ENCODE peak calls at places on chromosomes 11 and 22, in eight cellular contexts. G is AG10803, D is cardiac muscle cell, W is lower lobe of right lung, Y is MM.1S, K is BE2C, Q is ovary, N is lung. U is an unnamed sample.

GRCh38 chr11:19437760-19438159 is 197.0 kb upstream of the E2F8 start:
- DNase-seq in G (peak; percentile 74), D (peak; percentile 69), W (no peak), Y (no peak), K (no peak), Q (no peak), N (no peak), U (no peak)

GRCh38 chr11:133911169-133911568 is 45.6 kb downstream of the IGSF9B start:
- DNase-seq in G (no peak), D (no peak), W (peak; percentile 11), Y (no peak), K (no peak), Q (no peak), N (no peak), U (no peak)

GRCh38 chr11:35583126-35583525 is 35.1 kb upstream of the FJX1 start:
- DNase-seq in G (peak; percentile 79), D (peak; percentile 39), W (no peak), Y (no peak), K (no peak), Q (no peak), N (no peak), U (no peak)

GRCh38 chr11:102580185-102580951 is 44.8 kb downstream of the MMP20 start:
- DNase-seq in G (no peak), D (no peak), W (no peak), Y (no peak), K (no peak), Q (no peak), N (no peak), U (no peak)

GRCh38 chr22:32206774-32207758 is 2.2 kb upstream of the RFPL2 start:
- DNase-seq in G (peak; percentile 12), D (peak; percentile 17), W (no peak), Y (peak; percentile 59), K (no peak), Q (no peak), N (no peak), U (no peak)

GRCh38 chr11:36240746-36241295 is 48.4 kb downstream of the COMMD9 start:
- DNase-seq in G (no peak), D (no peak), W (no peak), Y (no peak), K (no peak), Q (no peak), N (no peak), U (no peak)

GRCh38 chr11:97968071-97968470 is 1052.7 kb upstream of the CNTN5 start:
- DNase-seq in G (no peak), D (no peak), W (no peak), Y (no peak), K (no peak), Q (no peak), N (no peak), U (no peak)

GRCh38 chr22:40243891-40244290 is 66.2 kb downstream of the TNRC6B start:
- DNase-seq in G (no peak), D (no peak), W (no peak), Y (peak; percentile 46), K (no peak), Q (no peak), N (no peak), U (no peak)

GRCh38 chr11:796565-797299 is 1.3 kb downstream of the SLC25A22 start:
- DNase-seq in G (no peak), D (no peak), W (no peak), Y (no peak), K (no peak), Q (no peak), N (no peak), U (no peak)

GRCh38 chr11:117621226-117621625 is 175.8 kb downstream of the DSCAML1 start:
- DNase-seq in G (peak; percentile 2), D (peak; percentile 17), W (no peak), Y (no peak), K (no peak), Q (no peak), N (no peak), U (no peak)

GRCh38 chr11:61928606-61929005 is 11.2 kb upstream of the RAB3IL1 start:
- DNase-seq in G (no peak), D (peak; percentile 61), W (no peak), Y (no peak), K (no peak), Q (no peak), N (no peak), U (no peak)

GRCh38 chr11:77084581-77085191 is 17.9 kb downstream of the CAPN5 start:
- DNase-seq in G (no peak), D (no peak), W (peak; percentile 36), Y (no peak), K (peak; percentile 7), Q (peak; percentile 9), N (no peak), U (no peak)

GRCh38 chr11:86869531-86869930 is 69.2 kb downstream of the PRSS23 start:
- DNase-seq in G (no peak), D (no peak), W (no peak), Y (no peak), K (no peak), Q (no peak), N (no peak), U (no peak)

GRCh38 chr11:6812391-6813005 is 13.0 kb upstream of the OR6A2 start:
- DNase-seq in G (peak; percentile 38), D (peak; percentile 54), W (no peak), Y (peak; percentile 65), K (peak; percentile 9), Q (no peak), N (no peak), U (no peak)

GRCh38 chr11:92697461-92698314 is 271.8 kb upstream of the MTNR1B start:
- DNase-seq in G (peak; percentile 20), D (no peak), W (no peak), Y (no peak), K (no peak), Q (no peak), N (no peak), U (no peak)

GRCh38 chr22:19822301-19823117 is 32.2 kb downstream of the GNB1L start:
- DNase-seq in G (no peak), D (no peak), W (peak; percentile 50), Y (no peak), K (no peak), Q (peak; percentile 3), N (no peak), U (peak; percentile 59)

GRCh38 chr11:75532200-75532972 is 6.6 kb upstream of the GDPD5 start:
- DNase-seq in G (peak; percentile 33), D (peak; percentile 62), W (peak; percentile 75), Y (peak; percentile 55), K (peak; percentile 72), Q (peak; percentile 52), N (peak; percentile 78), U (no peak)

GRCh38 chr11:103709366-103709765 is 327.1 kb upstream of the DDI1 start:
- DNase-seq in G (no peak), D (no peak), W (no peak), Y (no peak), K (no peak), Q (no peak), N (no peak), U (no peak)

GRCh38 chr11:29962243-29962642 is 54.6 kb downstream of the KCNA4 start:
- DNase-seq in G (no peak), D (no peak), W (no peak), Y (peak; percentile 26), K (peak; percentile 4), Q (no peak), N (no peak), U (no peak)

GRCh38 chr22:46098525-46099475 is 51.5 kb upstream of the PPARA start:
- DNase-seq in G (no peak), D (no peak), W (no peak), Y (no peak), K (peak; percentile 87), Q (no peak), N (no peak), U (no peak)

GRCh38 chr11:2305862-2306823 is 4.3 kb downstream of the TSPAN32 start:
- DNase-seq in G (peak; percentile 90), D (peak; percentile 96), W (peak; percentile 50), Y (no peak), K (no peak), Q (peak; percentile 93), N (peak; percentile 66), U (peak; percentile 76)
- H3K4me3 ChIP-seq in G (peak overlapping the region; percentile 29), D (no peak overlapping the region), W (peak overlapping the region; percentile 29), Y (no peak overlapping the region), K (no peak overlapping the region), Q (no peak overlapping the region), N (no peak overlapping the region), U (peak overlapping the region; percentile 35)

DNA sequence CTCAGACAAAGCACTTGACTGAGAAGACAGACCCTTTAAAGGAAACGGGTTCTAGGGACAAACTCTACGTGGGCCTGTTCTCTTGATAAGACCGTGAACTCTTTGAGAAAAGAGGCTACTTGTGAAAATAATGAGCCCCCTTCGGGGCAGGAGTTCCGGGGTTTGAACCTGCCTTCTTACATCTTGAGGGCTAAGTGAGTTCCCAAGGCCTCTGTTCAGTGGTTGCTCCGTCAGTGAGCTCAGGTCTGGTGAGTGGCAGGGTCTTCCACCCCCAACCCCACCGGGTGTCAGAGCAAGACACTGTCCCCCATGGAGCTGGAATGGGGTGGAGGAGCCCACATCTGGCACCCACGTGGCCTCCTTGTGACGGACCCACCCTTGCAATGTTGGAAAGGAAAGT is 6.4 kb upstream of the SAMM50 start:
- DNase-seq in G (peak; percentile 34), D (no peak), W (no peak), Y (no peak), K (no peak), Q (no peak), N (no peak), U (no peak)
- TF ChIP-seq CTCF in G (no peak), D (no peak), W (no peak), Y (no peak), K (no peak), Q (no peak), N (no peak), U (no peak)

DNA sequence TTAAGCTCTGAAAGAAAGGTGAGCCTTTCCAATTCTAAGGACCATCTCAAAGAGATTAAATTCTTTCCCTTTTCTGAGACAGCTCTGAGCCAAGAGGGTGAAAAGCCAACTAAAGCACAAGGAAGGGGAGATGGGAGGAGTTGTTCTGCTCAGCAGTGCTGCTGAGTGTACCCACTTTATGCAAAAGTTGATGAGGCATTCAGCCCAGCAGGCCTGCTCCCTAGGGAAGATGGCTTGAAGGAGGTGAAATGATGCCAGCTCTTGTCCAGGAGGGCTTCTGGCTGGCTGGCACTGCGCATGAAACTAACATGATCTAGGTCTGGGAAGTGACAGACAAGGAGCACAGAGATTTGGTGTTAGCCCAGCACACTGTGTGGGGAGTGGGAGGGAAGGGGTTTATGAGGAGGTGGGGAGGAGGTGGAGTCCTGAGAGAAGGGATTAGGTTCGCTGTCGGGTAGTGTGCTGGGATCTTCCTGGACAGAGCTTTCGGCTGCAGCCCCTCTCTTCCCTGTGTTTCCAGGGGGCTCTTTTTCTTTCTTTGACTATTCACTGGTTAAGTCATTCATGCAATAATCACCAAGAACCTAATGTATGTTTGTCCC is 225.5 kb upstream of the NARS2 start:
- DNase-seq in G (no peak), D (no peak), W (no peak), Y (no peak), K (no peak), Q (no peak), N (no peak), U (no peak)
- H3K4me3 ChIP-seq in G (no peak overlapping the region), D (no peak overlapping the region), W (no peak overlapping the region), Y (no peak overlapping the region), K (no peak overlapping the region), Q (no peak overlapping the region), N (no peak overlapping the region), U (no peak overlapping the region)

DNA sequence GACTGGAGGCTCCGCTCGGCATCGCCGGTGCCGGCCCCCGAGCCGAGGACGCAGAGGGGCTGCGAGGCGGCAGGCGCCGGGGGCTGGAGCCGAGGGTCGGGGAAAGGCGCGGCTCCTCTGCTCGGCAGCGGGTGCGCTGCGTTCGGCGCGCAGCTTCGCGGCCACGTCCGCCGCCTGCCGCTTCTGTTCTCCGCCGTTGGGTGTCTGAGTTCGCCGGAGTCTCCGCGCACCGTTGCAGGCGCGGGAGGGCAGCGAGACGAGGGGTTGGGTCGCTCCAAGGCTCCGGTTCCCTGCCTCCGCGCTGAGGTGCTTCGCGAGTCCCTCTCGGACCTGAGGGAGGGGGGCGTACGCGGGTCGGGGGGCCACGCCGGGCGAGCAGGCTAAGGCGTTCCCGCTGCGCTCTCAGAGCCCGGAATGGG is 350 bp downstream of the MN1 start:
- DNase-seq in G (no peak), D (peak; percentile 54), W (no peak), Y (no peak), K (no peak), Q (peak; percentile 45), N (no peak), U (no peak)
- TF ChIP-seq CTCF in G (no peak), D (peak; percentile 9), W (no peak), Y (no peak), K (no peak), Q (no peak), N (no peak), U (no peak)